ENCODE peak calls at places on chromosomes 7 and 10, in six cellular contexts. L is K562, K is HCT116, T is GM12878, S is H1, R is HepG2. H is an unnamed sample.

GRCh38 chr7:96414931-96415292 is 93.0 kb upstream of the SLC25A13 start:
- DNase-seq in L (peak), K (peak), T (peak), S (peak), R (peak), H (peak)

GRCh38 chr10:110820321-110820814 is 51.4 kb upstream of the PDCD4 start:
- DNase-seq in L (no peak), K (no peak), T (no peak), S (no peak), R (no peak), H (no peak)

GRCh38 chr7:112205348-112206237 is 606 bp downstream of the DOCK4 start:
- DNase-seq in L (peak), K (peak), T (no peak), S (peak), R (peak), H (peak)

GRCh38 chr10:132972986-132973902 is 30.9 kb upstream of the CFAP46 start:
- DNase-seq in L (no peak), K (no peak), T (no peak), S (no peak), R (no peak), H (no peak)

GRCh38 chr10:89283988-89284475 is 17.8 kb upstream of the IFIT2 start:
- DNase-seq in L (no peak), K (no peak), T (no peak), S (no peak), R (peak), H (no peak)

GRCh38 chr7:134890246-134891240 is 95.8 kb upstream of the AGBL3 start:
- DNase-seq in L (no peak), K (no peak), T (no peak), S (no peak), R (peak), H (no peak)

GRCh38 chr7:139626817-139627216 is 103.3 kb downstream of the CLEC2L start:
- DNase-seq in L (no peak), K (no peak), T (no peak), S (no peak), R (no peak), H (no peak)

GRCh38 chr7:85806321-85806720 is 619.5 kb upstream of the SEMA3D start:
- DNase-seq in L (no peak), K (no peak), T (no peak), S (no peak), R (peak), H (peak)

GRCh38 chr7:135712182-135712782 is 15.7 kb downstream of the SLC13A4 start:
- DNase-seq in L (no peak), K (no peak), T (no peak), S (no peak), R (no peak), H (no peak)

GRCh38 chr10:24465124-24465874 is 256.4 kb downstream of the KIAA1217 start:
- DNase-seq in L (no peak), K (no peak), T (no peak), S (no peak), R (no peak), H (no peak)

GRCh38 chr7:30348083-30348560 is 63.7 kb downstream of the ZNRF2 start:
- DNase-seq in L (peak), K (peak), T (peak), S (no peak), R (peak), H (peak)

GRCh38 chr7:111835066-111835465 is 272.8 kb upstream of the IMMP2L start:
- DNase-seq in L (no peak), K (no peak), T (no peak), S (no peak), R (no peak), H (no peak)

GRCh38 chr7:20064181-20064970 is 152.8 kb downstream of the MACC1 start:
- DNase-seq in L (no peak), K (no peak), T (no peak), S (no peak), R (no peak), H (no peak)

GRCh38 chr7:42315631-42316030 is 78.6 kb upstream of the GLI3 start:
- DNase-seq in L (no peak), K (no peak), T (no peak), S (no peak), R (no peak), H (no peak)

GRCh38 chr7:45646996-45647411 is 72.8 kb downstream of the ADCY1 start:
- DNase-seq in L (no peak), K (no peak), T (no peak), S (peak), R (no peak), H (no peak)

GRCh38 chr10:3761916-3762708 is 22.9 kb downstream of the KLF6 start:
- DNase-seq in L (no peak), K (peak), T (no peak), S (no peak), R (peak), H (peak)

GRCh38 chr10:92615515-92615914 is 22.6 kb downstream of the KIF11 start:
- DNase-seq in L (no peak), K (no peak), T (no peak), S (no peak), R (no peak), H (no peak)

GRCh38 chr10:32938554-32939061 is 19.4 kb downstream of the ITGB1 start:
- DNase-seq in L (peak), K (no peak), T (no peak), S (no peak), R (peak), H (no peak)

GRCh38 chr10:116972136-116972535 is 32.9 kb downstream of the SHTN1 start:
- DNase-seq in L (no peak), K (no peak), T (no peak), S (no peak), R (no peak), H (no peak)

GRCh38 chr10:101484154-101484748 is 103.8 kb downstream of the POLL start:
- DNase-seq in L (no peak), K (no peak), T (no peak), S (no peak), R (no peak), H (no peak)

GRCh38 chr10:43137701-43137970 is 609 bp upstream of the CSGALNACT2 start:
- DNase-seq in L (peak), K (no peak), T (no peak), S (peak), R (peak), H (no peak)

GRCh38 chr7:104306788-104307187 is 21.6 kb upstream of the LHFPL3 start:
- DNase-seq in L (no peak), K (no peak), T (no peak), S (no peak), R (no peak), H (no peak)

GRCh38 chr7:44104880-44105771 is 981 bp downstream of the AEBP1 start:
- DNase-seq in L (no peak), K (no peak), T (no peak), S (peak), R (no peak), H (no peak)

GRCh38 chr10:15196335-15196834 is 27.9 kb upstream of the NMT2 start:
- DNase-seq in L (no peak), K (no peak), T (no peak), S (no peak), R (no peak), H (no peak)

GRCh38 chr7:70376561-70377031 is 755.3 kb upstream of the GALNT17 start:
- DNase-seq in L (no peak), K (no peak), T (no peak), S (no peak), R (no peak), H (no peak)
- H3K4me3 ChIP-seq in L (no peak), K (no peak), T (no peak), S (no peak), R (no peak), H (no peak)

GRCh38 chr10:69087600-69088470 is at the start of gene SRGN:
- DNase-seq in L (peak), K (no peak), T (peak), S (no peak), R (no peak), H (no peak)
- TF ChIP-seq ZNF274 in L (no peak), K (no peak), T (no peak), S (no peak), R (no peak), H (no peak)

GRCh38 chr10:20405050-20405449 is 492.1 kb downstream of the NEBL start:
- DNase-seq in L (no peak), K (no peak), T (no peak), S (no peak), R (no peak), H (no peak)

GRCh38 chr10:20396168-20396567 is 500.9 kb downstream of the NEBL start:
- DNase-seq in L (no peak), K (no peak), T (no peak), S (no peak), R (no peak), H (no peak)

GRCh38 chr10:20399789-20400188 is 497.3 kb downstream of the NEBL start:
- DNase-seq in L (no peak), K (no peak), T (no peak), S (no peak), R (no peak), H (no peak)
- H3K4me3 ChIP-seq in L (no peak), K (no peak), T (no peak), S (no peak), R (no peak), H (no peak)

DNA sequence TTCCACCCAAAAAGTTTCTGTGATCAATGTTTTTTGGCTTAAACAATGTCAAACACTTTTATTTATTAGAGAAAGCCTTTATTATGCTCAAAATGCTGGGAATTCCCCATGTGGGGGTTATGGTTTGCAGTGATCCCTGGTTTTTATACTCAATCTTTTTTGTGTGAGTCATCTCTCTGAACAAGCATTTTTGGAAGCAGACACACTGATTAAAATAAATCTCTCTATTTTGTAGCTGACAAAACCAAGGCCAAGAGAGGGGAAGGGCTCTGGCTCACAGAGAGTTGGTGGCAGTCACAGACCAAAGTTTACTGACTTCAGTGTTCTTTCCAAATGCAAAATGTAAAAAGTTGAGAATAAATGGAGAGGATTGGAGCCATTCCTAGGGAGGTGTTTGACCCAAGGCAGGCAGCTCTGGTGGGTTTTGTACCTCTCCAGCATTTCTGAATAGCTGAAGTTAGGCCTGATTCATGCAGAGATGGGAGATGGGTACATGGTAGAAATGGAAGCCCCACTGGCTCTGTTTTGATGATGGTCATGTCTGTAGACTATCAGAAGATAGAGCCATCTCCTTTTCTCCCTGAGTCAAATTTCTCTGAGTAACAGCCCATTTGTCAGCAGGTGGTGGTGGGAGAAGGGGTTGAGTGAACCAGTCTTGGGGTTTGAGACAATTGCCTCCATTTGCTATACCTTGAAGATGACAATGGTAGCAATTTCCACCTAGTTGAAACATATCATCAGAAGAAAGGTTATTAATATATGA is 45.4 kb upstream of the NAMPT start:
- DNase-seq in L (no peak), K (no peak), T (no peak), S (no peak), R (no peak), H (no peak)
- TF ChIP-seq ZNF274 in L (no peak), K (no peak), T (no peak), S (no peak), R (no peak), H (no peak)

DNA sequence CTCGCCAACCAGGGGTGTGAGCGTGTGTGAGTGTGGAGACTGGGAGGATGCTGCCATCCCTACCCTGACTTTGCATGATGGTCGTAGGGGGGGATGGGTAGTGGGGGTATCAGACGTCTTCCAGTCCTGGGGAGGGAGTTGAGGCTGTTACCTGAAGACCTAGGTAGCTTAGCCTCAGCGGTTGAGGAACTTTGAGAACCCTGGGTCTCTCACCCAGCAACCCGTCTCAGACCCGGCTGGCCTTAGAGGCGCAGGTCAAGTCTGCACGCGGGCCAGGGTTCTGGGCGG is 2.7 kb downstream of the SLC4A2 start:
- DNase-seq in L (no peak), K (no peak), T (no peak), S (no peak), R (no peak), H (no peak)
- H3K4me3 ChIP-seq in L (peak), K (peak), T (no peak), S (peak), R (peak), H (peak)

GRCh38 chr10:68812420-68812819 is 14.9 kb upstream of the STOX1 start:
- DNase-seq in L (no peak), K (no peak), T (no peak), S (no peak), R (peak), H (no peak)
- TF ChIP-seq ZNF274 in L (no peak), K (no peak), T (no peak), S (no peak), R (no peak), H (no peak)

GRCh38 chr7:17307969-17308648 is 9.7 kb downstream of the AHR start:
- DNase-seq in L (no peak), K (no peak), T (no peak), S (no peak), R (no peak), H (no peak)

GRCh38 chr7:17304926-17305325 is 6.5 kb downstream of the AHR start:
- DNase-seq in L (no peak), K (peak), T (no peak), S (no peak), R (no peak), H (no peak)

GRCh38 chr7:17305387-17306171 is 7.1 kb downstream of the AHR start:
- DNase-seq in L (no peak), K (no peak), T (no peak), S (no peak), R (no peak), H (no peak)

GRCh38 chr7:17307033-17307432 is 8.6 kb downstream of the AHR start:
- DNase-seq in L (no peak), K (no peak), T (no peak), S (no peak), R (peak), H (no peak)

GRCh38 chr7:17307558-17307957 is 9.1 kb downstream of the AHR start:
- DNase-seq in L (no peak), K (no peak), T (no peak), S (no peak), R (no peak), H (no peak)
- H3K4me3 ChIP-seq in L (no peak), K (no peak), T (no peak), S (no peak), R (no peak), H (no peak)